ENCODE peak calls at places on chromosome 4, in eight cellular contexts. One of them, this sample, is unnamed.

GRCh38 chr4:24213936-24214335 is 324.1 kb upstream of the PPARGC1A start:
- DNase-seq in lower lobe of right lung: no peak
- DNase-seq in HepG2: no peak
- DNase-seq in cardiac fibroblast: no peak
- DNase-seq in psoas muscle: no peak
- DNase-seq in OCI-LY7: no peak
- DNase-seq in IMR-90: no peak
- DNase-seq in sigmoid colon: no peak
- DNase-seq in this sample: no peak

GRCh38 chr4:189940178-189941004 is at the start of gene FRG1:
- DNase-seq in lower lobe of right lung: peak; percentile 96
- DNase-seq in cardiac fibroblast: peak; percentile 97
- DNase-seq in HepG2: peak; percentile 88
- DNase-seq in sigmoid colon: peak; percentile 97
- DNase-seq in IMR-90: peak; percentile 93
- DNase-seq in OCI-LY7: peak; percentile 94
- DNase-seq in psoas muscle: peak; percentile 98
- DNase-seq in this sample: peak; percentile 93

GRCh38 chr4:89248879-89249281 is 58.7 kb downstream of the GPRIN3 start:
- DNase-seq in sigmoid colon: no peak
- DNase-seq in cardiac fibroblast: no peak
- DNase-seq in psoas muscle: no peak
- DNase-seq in lower lobe of right lung: no peak
- DNase-seq in HepG2: no peak
- DNase-seq in OCI-LY7: no peak
- DNase-seq in IMR-90: no peak
- DNase-seq in this sample: no peak

GRCh38 chr4:74047152-74047551 is 8.7 kb upstream of the CXCL3 start:
- DNase-seq in lower lobe of right lung: no peak
- DNase-seq in sigmoid colon: no peak
- DNase-seq in cardiac fibroblast: no peak
- DNase-seq in HepG2: no peak
- DNase-seq in OCI-LY7: no peak
- DNase-seq in IMR-90: no peak
- DNase-seq in psoas muscle: no peak
- DNase-seq in this sample: no peak

GRCh38 chr4:19947349-19947748 is 304.4 kb upstream of the SLIT2 start:
- DNase-seq in HepG2: no peak
- DNase-seq in IMR-90: peak; percentile 74
- DNase-seq in psoas muscle: no peak
- DNase-seq in cardiac fibroblast: peak; percentile 71
- DNase-seq in sigmoid colon: no peak
- DNase-seq in OCI-LY7: no peak
- DNase-seq in lower lobe of right lung: no peak
- DNase-seq in this sample: no peak

GRCh38 chr4:123616970-123617392 is 220.4 kb downstream of the SPRY1 start:
- DNase-seq in IMR-90: no peak
- DNase-seq in lower lobe of right lung: peak; percentile 77
- DNase-seq in cardiac fibroblast: peak; percentile 92
- DNase-seq in psoas muscle: peak; percentile 58
- DNase-seq in OCI-LY7: peak; percentile 46
- DNase-seq in HepG2: no peak
- DNase-seq in sigmoid colon: peak; percentile 92
- DNase-seq in this sample: peak; percentile 8

GRCh38 chr4:136412708-136413107 is 1119.6 kb downstream of the PCDH18 start:
- DNase-seq in cardiac fibroblast: peak; percentile 14
- DNase-seq in psoas muscle: no peak
- DNase-seq in IMR-90: peak; percentile 1
- DNase-seq in HepG2: no peak
- DNase-seq in sigmoid colon: no peak
- DNase-seq in lower lobe of right lung: no peak
- DNase-seq in OCI-LY7: no peak
- DNase-seq in this sample: no peak

GRCh38 chr4:106603471-106603870 is 234.9 kb upstream of the GIMD1 start:
- DNase-seq in OCI-LY7: no peak
- DNase-seq in cardiac fibroblast: no peak
- DNase-seq in HepG2: no peak
- DNase-seq in IMR-90: no peak
- DNase-seq in sigmoid colon: no peak
- DNase-seq in psoas muscle: no peak
- DNase-seq in lower lobe of right lung: no peak
- DNase-seq in this sample: no peak

GRCh38 chr4:168832746-168833575 is 177.1 kb downstream of the CBR4 start:
- DNase-seq in HepG2: no peak
- DNase-seq in cardiac fibroblast: peak; percentile 35
- DNase-seq in psoas muscle: peak; percentile 67
- DNase-seq in OCI-LY7: no peak
- DNase-seq in lower lobe of right lung: no peak
- DNase-seq in IMR-90: no peak
- DNase-seq in sigmoid colon: peak; percentile 81
- DNase-seq in this sample: no peak

GRCh38 chr4:3296651-3297050 is 3.8 kb downstream of the RGS12 start:
- DNase-seq in OCI-LY7: no peak
- DNase-seq in IMR-90: no peak
- DNase-seq in sigmoid colon: no peak
- DNase-seq in lower lobe of right lung: no peak
- DNase-seq in psoas muscle: no peak
- DNase-seq in HepG2: no peak
- DNase-seq in cardiac fibroblast: no peak
- DNase-seq in this sample: no peak

GRCh38 chr4:130814896-130815295 is 1718.9 kb downstream of the C4orf33 start:
- DNase-seq in sigmoid colon: no peak
- DNase-seq in psoas muscle: no peak
- DNase-seq in lower lobe of right lung: no peak
- DNase-seq in cardiac fibroblast: no peak
- DNase-seq in OCI-LY7: peak; percentile 5
- DNase-seq in HepG2: no peak
- DNase-seq in IMR-90: no peak
- DNase-seq in this sample: no peak

GRCh38 chr4:77579406-77580076 is 26.1 kb upstream of the CXCL13 start:
- DNase-seq in OCI-LY7: no peak
- DNase-seq in sigmoid colon: no peak
- DNase-seq in lower lobe of right lung: no peak
- DNase-seq in cardiac fibroblast: peak; percentile 85
- DNase-seq in IMR-90: peak; percentile 78
- DNase-seq in psoas muscle: no peak
- DNase-seq in HepG2: no peak
- DNase-seq in this sample: no peak

GRCh38 chr4:73922766-73923630 is 53.8 kb downstream of the CXCL1 start:
- DNase-seq in HepG2: no peak
- DNase-seq in lower lobe of right lung: no peak
- DNase-seq in psoas muscle: no peak
- DNase-seq in IMR-90: peak; percentile 59
- DNase-seq in cardiac fibroblast: peak; percentile 79
- DNase-seq in OCI-LY7: no peak
- DNase-seq in sigmoid colon: no peak
- DNase-seq in this sample: no peak

GRCh38 chr4:99687120-99687519 is 29.5 kb upstream of the C4orf54 start:
- DNase-seq in OCI-LY7: no peak
- DNase-seq in HepG2: no peak
- DNase-seq in cardiac fibroblast: no peak
- DNase-seq in lower lobe of right lung: no peak
- DNase-seq in psoas muscle: no peak
- DNase-seq in IMR-90: no peak
- DNase-seq in sigmoid colon: no peak
- DNase-seq in this sample: no peak

GRCh38 chr4:36244257-36245084 is at the start of gene ARAP2:
- DNase-seq in HepG2: no peak
- DNase-seq in psoas muscle: peak; percentile 60
- DNase-seq in sigmoid colon: peak; percentile 67
- DNase-seq in OCI-LY7: peak; percentile 73
- DNase-seq in IMR-90: peak; percentile 4
- DNase-seq in lower lobe of right lung: peak; percentile 83
- DNase-seq in cardiac fibroblast: peak; percentile 2
- DNase-seq in this sample: no peak

GRCh38 chr4:184746532-184746870 is 12.6 kb upstream of the CENPU start:
- DNase-seq in HepG2: no peak
- DNase-seq in psoas muscle: no peak
- DNase-seq in sigmoid colon: peak; percentile 88
- DNase-seq in OCI-LY7: no peak
- DNase-seq in IMR-90: peak; percentile 82
- DNase-seq in lower lobe of right lung: no peak
- DNase-seq in cardiac fibroblast: peak; percentile 97
- DNase-seq in this sample: no peak

GRCh38 chr4:53380221-53380620 is 2.8 kb downstream of the FIP1L1 start:
- DNase-seq in OCI-LY7: no peak
- DNase-seq in cardiac fibroblast: no peak
- DNase-seq in psoas muscle: no peak
- DNase-seq in sigmoid colon: no peak
- DNase-seq in HepG2: no peak
- DNase-seq in lower lobe of right lung: no peak
- DNase-seq in IMR-90: peak; percentile 33
- DNase-seq in this sample: no peak

GRCh38 chr4:53374777-53375258 is 2.6 kb upstream of the FIP1L1 start:
- DNase-seq in sigmoid colon: no peak
- DNase-seq in HepG2: no peak
- DNase-seq in psoas muscle: no peak
- DNase-seq in lower lobe of right lung: no peak
- DNase-seq in IMR-90: no peak
- DNase-seq in OCI-LY7: no peak
- DNase-seq in cardiac fibroblast: no peak
- DNase-seq in this sample: no peak

GRCh38 chr4:53377319-53378170 is at the start of gene FIP1L1:
- DNase-seq in psoas muscle: peak; percentile 97
- DNase-seq in IMR-90: peak; percentile 87
- DNase-seq in cardiac fibroblast: peak; percentile 95
- DNase-seq in OCI-LY7: peak; percentile 97
- DNase-seq in HepG2: peak; percentile 83
- DNase-seq in lower lobe of right lung: peak; percentile 97
- DNase-seq in sigmoid colon: peak; percentile 97
- DNase-seq in this sample: peak; percentile 89

GRCh38 chr4:53376900-53377299 is 541 bp upstream of the FIP1L1 start:
- DNase-seq in cardiac fibroblast: no peak
- DNase-seq in lower lobe of right lung: no peak
- DNase-seq in psoas muscle: no peak
- DNase-seq in IMR-90: no peak
- DNase-seq in sigmoid colon: no peak
- DNase-seq in HepG2: no peak
- DNase-seq in OCI-LY7: no peak
- DNase-seq in this sample: no peak

DNA sequence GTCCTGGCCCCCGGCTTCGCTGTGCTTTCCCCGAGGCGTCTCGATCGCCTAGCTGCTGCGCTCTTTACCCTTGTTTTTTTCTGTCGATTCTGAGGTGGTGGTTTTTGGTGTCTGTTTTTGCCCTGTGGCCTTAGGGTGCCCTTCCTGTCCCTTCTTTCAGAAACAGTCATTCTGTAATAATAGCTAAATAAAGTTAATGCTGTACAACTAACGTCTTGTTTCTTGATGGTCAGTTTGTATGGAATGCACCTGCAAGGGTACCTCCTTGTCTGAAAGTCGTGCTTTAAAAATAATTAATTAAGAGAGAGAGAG is 686 bp downstream of the FIP1L1 start:
- DNase-seq in sigmoid colon: no peak
- DNase-seq in cardiac fibroblast: no peak
- DNase-seq in OCI-LY7: no peak
- DNase-seq in lower lobe of right lung: no peak
- DNase-seq in IMR-90: no peak
- DNase-seq in HepG2: no peak
- DNase-seq in psoas muscle: no peak
- DNase-seq in this sample: no peak
- H3K4me3 ChIP-seq in sigmoid colon: peak overlapping the region; percentile 81
- H3K4me3 ChIP-seq in cardiac fibroblast: peak overlapping the region; percentile 87
- H3K4me3 ChIP-seq in OCI-LY7: peak overlapping the region; percentile 98
- H3K4me3 ChIP-seq in lower lobe of right lung: peak overlapping the region; percentile 91
- H3K4me3 ChIP-seq in IMR-90: peak overlapping the region; percentile 93
- H3K4me3 ChIP-seq in HepG2: peak overlapping the region; percentile 99
- H3K4me3 ChIP-seq in psoas muscle: peak overlapping the region; percentile 90
- H3K4me3 ChIP-seq in this sample: peak overlapping the region; percentile 92

GRCh38 chr4:149371021-149371420 is 444.6 kb downstream of the IQCM start:
- DNase-seq in psoas muscle: no peak
- DNase-seq in sigmoid colon: no peak
- DNase-seq in cardiac fibroblast: peak; percentile 82
- DNase-seq in lower lobe of right lung: no peak
- DNase-seq in HepG2: peak; percentile 34
- DNase-seq in OCI-LY7: peak; percentile 45
- DNase-seq in IMR-90: peak; percentile 63
- DNase-seq in this sample: no peak
- TF ChIP-seq CTCF in psoas muscle: peak; percentile 27
- TF ChIP-seq CTCF in sigmoid colon: no peak
- TF ChIP-seq CTCF in cardiac fibroblast: peak; percentile 47
- TF ChIP-seq CTCF in lower lobe of right lung: peak; percentile 22
- TF ChIP-seq CTCF in HepG2: peak; percentile 47
- TF ChIP-seq CTCF in OCI-LY7: peak; percentile 74
- TF ChIP-seq CTCF in IMR-90: peak; percentile 53
- TF ChIP-seq CTCF in this sample: peak; percentile 31

DNA sequence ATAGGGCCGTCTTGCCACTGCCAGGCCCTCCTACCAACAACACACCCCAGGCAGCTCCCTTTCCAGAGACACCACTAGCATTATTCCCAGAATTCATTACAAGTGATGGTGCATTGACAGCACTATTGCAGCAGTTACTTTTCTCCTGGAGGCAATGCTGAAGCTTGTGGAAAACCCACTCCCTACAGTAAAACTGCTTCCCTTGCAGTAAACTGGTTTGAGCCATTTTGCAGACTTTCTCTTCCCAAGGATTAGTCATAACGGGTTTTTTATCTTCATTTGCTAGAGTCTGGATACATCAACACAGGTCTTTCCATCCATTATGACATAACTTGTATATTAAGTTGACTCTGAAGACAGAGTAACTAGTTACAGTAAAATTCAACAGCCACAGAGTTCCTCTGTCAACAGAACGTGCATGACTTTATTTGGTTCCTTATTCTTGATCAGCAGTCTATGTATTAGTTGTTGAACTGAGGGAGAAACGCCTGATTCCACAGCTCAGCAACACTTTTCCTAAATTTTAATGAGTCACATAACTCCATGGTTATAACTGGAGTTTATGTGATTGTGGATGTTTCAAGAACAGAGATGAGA is 2.2 kb downstream of the ANKRD50 start:
- DNase-seq in psoas muscle: no peak
- DNase-seq in sigmoid colon: no peak
- DNase-seq in IMR-90: peak; percentile 34
- DNase-seq in lower lobe of right lung: no peak
- DNase-seq in cardiac fibroblast: peak; percentile 22
- DNase-seq in HepG2: no peak
- DNase-seq in OCI-LY7: no peak
- DNase-seq in this sample: no peak
- H3K4me3 ChIP-seq in psoas muscle: peak overlapping the region; percentile 83
- H3K4me3 ChIP-seq in sigmoid colon: peak overlapping the region; percentile 62
- H3K4me3 ChIP-seq in IMR-90: peak overlapping the region; percentile 87
- H3K4me3 ChIP-seq in lower lobe of right lung: peak overlapping the region; percentile 85
- H3K4me3 ChIP-seq in cardiac fibroblast: peak overlapping the region; percentile 74
- H3K4me3 ChIP-seq in HepG2: no peak overlapping the region
- H3K4me3 ChIP-seq in OCI-LY7: no peak overlapping the region
- H3K4me3 ChIP-seq in this sample: peak overlapping the region; percentile 89

GRCh38 chr4:111941957-111942356 is 203.3 kb upstream of the FAM241A start:
- DNase-seq in cardiac fibroblast: no peak
- DNase-seq in psoas muscle: no peak
- DNase-seq in sigmoid colon: no peak
- DNase-seq in HepG2: no peak
- DNase-seq in IMR-90: no peak
- DNase-seq in OCI-LY7: no peak
- DNase-seq in lower lobe of right lung: no peak
- DNase-seq in this sample: no peak

GRCh38 chr4:111934294-111934693 is 211.0 kb upstream of the FAM241A start:
- DNase-seq in sigmoid colon: no peak
- DNase-seq in psoas muscle: no peak
- DNase-seq in IMR-90: no peak
- DNase-seq in cardiac fibroblast: no peak
- DNase-seq in lower lobe of right lung: no peak
- DNase-seq in OCI-LY7: no peak
- DNase-seq in HepG2: no peak
- DNase-seq in this sample: no peak

GRCh38 chr4:111933703-111934102 is 211.6 kb upstream of the FAM241A start:
- DNase-seq in OCI-LY7: no peak
- DNase-seq in HepG2: no peak
- DNase-seq in cardiac fibroblast: no peak
- DNase-seq in psoas muscle: no peak
- DNase-seq in sigmoid colon: no peak
- DNase-seq in IMR-90: no peak
- DNase-seq in lower lobe of right lung: no peak
- DNase-seq in this sample: no peak

GRCh38 chr4:111937368-111937767 is 207.9 kb upstream of the FAM241A start:
- DNase-seq in cardiac fibroblast: peak; percentile 20
- DNase-seq in lower lobe of right lung: no peak
- DNase-seq in psoas muscle: no peak
- DNase-seq in OCI-LY7: no peak
- DNase-seq in IMR-90: peak; percentile 2
- DNase-seq in sigmoid colon: no peak
- DNase-seq in HepG2: peak; percentile 51
- DNase-seq in this sample: no peak
- TF ChIP-seq CTCF in cardiac fibroblast: peak; percentile 15
- TF ChIP-seq CTCF in lower lobe of right lung: no peak
- TF ChIP-seq CTCF in psoas muscle: no peak
- TF ChIP-seq CTCF in OCI-LY7: peak; percentile 60
- TF ChIP-seq CTCF in IMR-90: peak; percentile 12
- TF ChIP-seq CTCF in sigmoid colon: no peak
- TF ChIP-seq CTCF in HepG2: peak; percentile 50
- TF ChIP-seq CTCF in this sample: peak; percentile 39